ENCODE peak calls at places on chromosomes 13 and 19, in eight cellular contexts. S is neural crest cell; R is GM12878; Z is thoracic aorta; I is H9; T is left colon; X is stimulated activated CD8-positive, alpha-beta memory T cell treated with anti-CD3 and anti-CD28 coated beads, Interleukin-4, amount 100 ng/mL, for 48 hours; U is aorta. E is an unnamed sample.

GRCh38 chr19:18488403-18488723 is 33.5 kb downstream of the ELL start:
- DNase-seq in S (no peak), R (no peak), Z (no peak), I (no peak), T (no peak), X (no peak), U (no peak), E (peak; percentile 25)

GRCh38 chr19:1206063-1206732 is 620 bp downstream of the STK11 start:
- DNase-seq in S (no peak), R (no peak), Z (no peak), I (no peak), T (no peak), X (no peak), U (no peak), E (no peak)

GRCh38 chr19:51294211-51294976 is 17.1 kb upstream of the IGLON5 start:
- DNase-seq in S (no peak), R (no peak), Z (no peak), I (peak; percentile 73), T (no peak), X (no peak), U (no peak), E (peak; percentile 44)

GRCh38 chr19:16328824-16329482 is 4.3 kb downstream of the KLF2 start:
- DNase-seq in S (no peak), R (no peak), Z (no peak), I (no peak), T (no peak), X (peak; percentile 51), U (no peak), E (no peak)

GRCh38 chr19:41304706-41305483 is 5.1 kb upstream of the CCDC97 start:
- DNase-seq in S (no peak), R (no peak), Z (no peak), I (no peak), T (no peak), X (no peak), U (no peak), E (no peak)

GRCh38 chr13:39538826-39539555 is 64.0 kb downstream of the LHFPL6 start:
- DNase-seq in S (no peak), R (no peak), Z (no peak), I (no peak), T (no peak), X (no peak), U (no peak), E (no peak)

GRCh38 chr19:36627057-36627456 is 21.9 kb downstream of the ZNF382 start:
- DNase-seq in S (no peak), R (no peak), Z (no peak), I (no peak), T (no peak), X (no peak), U (no peak), E (peak; percentile 17)

GRCh38 chr19:18290250-18291018 is 9.0 kb upstream of the JUND start:
- DNase-seq in S (no peak), R (peak; percentile 79), Z (no peak), I (no peak), T (no peak), X (peak; percentile 96), U (no peak), E (no peak)

GRCh38 chr19:29917911-29918310 is 24.1 kb upstream of the URI1 start:
- DNase-seq in S (no peak), R (no peak), Z (no peak), I (no peak), T (no peak), X (no peak), U (no peak), E (peak; percentile 18)

GRCh38 chr19:33868076-33868735 is 71.5 kb downstream of the KCTD15 start:
- DNase-seq in S (no peak), R (no peak), Z (no peak), I (no peak), T (no peak), X (no peak), U (no peak), E (no peak)

E was measured in mesendoderm.